ENCODE peak calls at places on chromosomes 4 and X, in eight cellular contexts. One of them, this sample, is unnamed.

GRCh38 chr4:138616775-138617174 is 374.6 kb upstream of the SLC7A11 start:
- DNase-seq in HepG2: no peak
- DNase-seq in aorta: no peak
- DNase-seq in effector memory CD4-positive, alpha-beta T cell: no peak
- DNase-seq in upper lobe of right lung: no peak
- DNase-seq in A549: no peak
- DNase-seq in left lung: no peak
- DNase-seq in IMR-90: peak; percentile 68
- DNase-seq in this sample: no peak

GRCh38 chrX:68832101-68832416 is 3.2 kb downstream of the EFNB1 start:
- DNase-seq in left lung: no peak
- DNase-seq in effector memory CD4-positive, alpha-beta T cell: no peak
- DNase-seq in A549: no peak
- DNase-seq in IMR-90: peak; percentile 83
- DNase-seq in HepG2: no peak
- DNase-seq in aorta: peak; percentile 79
- DNase-seq in upper lobe of right lung: peak; percentile 72
- DNase-seq in this sample: peak; percentile 46

GRCh38 chr4:25666031-25666630 is 10.5 kb downstream of the SLC34A2 start:
- DNase-seq in aorta: no peak
- DNase-seq in A549: no peak
- DNase-seq in IMR-90: no peak
- DNase-seq in HepG2: no peak
- DNase-seq in left lung: no peak
- DNase-seq in upper lobe of right lung: peak; percentile 58
- DNase-seq in effector memory CD4-positive, alpha-beta T cell: no peak
- DNase-seq in this sample: no peak

GRCh38 chrX:18465051-18465450 is 39.6 kb downstream of the CDKL5 start:
- DNase-seq in aorta: no peak
- DNase-seq in left lung: no peak
- DNase-seq in IMR-90: no peak
- DNase-seq in A549: peak; percentile 6
- DNase-seq in effector memory CD4-positive, alpha-beta T cell: no peak
- DNase-seq in HepG2: no peak
- DNase-seq in upper lobe of right lung: no peak
- DNase-seq in this sample: no peak

GRCh38 chr4:797066-797465 is 28.9 kb downstream of the CPLX1 start:
- DNase-seq in upper lobe of right lung: no peak
- DNase-seq in effector memory CD4-positive, alpha-beta T cell: no peak
- DNase-seq in left lung: peak; percentile 26
- DNase-seq in aorta: peak; percentile 9
- DNase-seq in IMR-90: no peak
- DNase-seq in A549: no peak
- DNase-seq in HepG2: no peak
- DNase-seq in this sample: no peak

GRCh38 chr4:7202391-7202790 is 10.1 kb downstream of the SORCS2 start:
- DNase-seq in IMR-90: peak; percentile 37
- DNase-seq in aorta: no peak
- DNase-seq in effector memory CD4-positive, alpha-beta T cell: no peak
- DNase-seq in HepG2: no peak
- DNase-seq in left lung: no peak
- DNase-seq in upper lobe of right lung: no peak
- DNase-seq in A549: no peak
- DNase-seq in this sample: no peak

GRCh38 chr4:113684534-113685091 is 76.9 kb downstream of the CAMK2D start:
- DNase-seq in left lung: no peak
- DNase-seq in effector memory CD4-positive, alpha-beta T cell: no peak
- DNase-seq in aorta: peak; percentile 74
- DNase-seq in IMR-90: peak; percentile 84
- DNase-seq in upper lobe of right lung: no peak
- DNase-seq in HepG2: peak; percentile 85
- DNase-seq in A549: peak; percentile 67
- DNase-seq in this sample: peak; percentile 63

GRCh38 chr4:153916273-153916755 is 127.4 kb upstream of the SFRP2 start:
- DNase-seq in effector memory CD4-positive, alpha-beta T cell: no peak
- DNase-seq in upper lobe of right lung: no peak
- DNase-seq in IMR-90: no peak
- DNase-seq in left lung: no peak
- DNase-seq in A549: no peak
- DNase-seq in HepG2: no peak
- DNase-seq in aorta: no peak
- DNase-seq in this sample: no peak

GRCh38 chr4:32128549-32128948 is 1408.4 kb downstream of the PCDH7 start:
- DNase-seq in effector memory CD4-positive, alpha-beta T cell: no peak
- DNase-seq in upper lobe of right lung: no peak
- DNase-seq in IMR-90: no peak
- DNase-seq in aorta: no peak
- DNase-seq in HepG2: no peak
- DNase-seq in left lung: no peak
- DNase-seq in A549: no peak
- DNase-seq in this sample: no peak

GRCh38 chr4:174365018-174365587 is 81.4 kb downstream of the CEP44 start:
- DNase-seq in IMR-90: peak; percentile 38
- DNase-seq in aorta: no peak
- DNase-seq in effector memory CD4-positive, alpha-beta T cell: no peak
- DNase-seq in HepG2: peak; percentile 30
- DNase-seq in A549: peak; percentile 53
- DNase-seq in left lung: no peak
- DNase-seq in upper lobe of right lung: no peak
- DNase-seq in this sample: no peak

GRCh38 chrX:130120746-130121504 is 10.6 kb upstream of the ELF4 start:
- DNase-seq in upper lobe of right lung: peak; percentile 81
- DNase-seq in effector memory CD4-positive, alpha-beta T cell: peak; percentile 40
- DNase-seq in IMR-90: peak; percentile 71
- DNase-seq in left lung: peak; percentile 93
- DNase-seq in HepG2: peak; percentile 33
- DNase-seq in A549: peak; percentile 73
- DNase-seq in aorta: peak; percentile 89
- DNase-seq in this sample: peak; percentile 41

GRCh38 chrX:106243376-106243775 is 75.3 kb downstream of the PWWP3B start:
- DNase-seq in IMR-90: no peak
- DNase-seq in left lung: no peak
- DNase-seq in aorta: no peak
- DNase-seq in HepG2: no peak
- DNase-seq in upper lobe of right lung: no peak
- DNase-seq in effector memory CD4-positive, alpha-beta T cell: no peak
- DNase-seq in A549: no peak
- DNase-seq in this sample: no peak

DNA sequence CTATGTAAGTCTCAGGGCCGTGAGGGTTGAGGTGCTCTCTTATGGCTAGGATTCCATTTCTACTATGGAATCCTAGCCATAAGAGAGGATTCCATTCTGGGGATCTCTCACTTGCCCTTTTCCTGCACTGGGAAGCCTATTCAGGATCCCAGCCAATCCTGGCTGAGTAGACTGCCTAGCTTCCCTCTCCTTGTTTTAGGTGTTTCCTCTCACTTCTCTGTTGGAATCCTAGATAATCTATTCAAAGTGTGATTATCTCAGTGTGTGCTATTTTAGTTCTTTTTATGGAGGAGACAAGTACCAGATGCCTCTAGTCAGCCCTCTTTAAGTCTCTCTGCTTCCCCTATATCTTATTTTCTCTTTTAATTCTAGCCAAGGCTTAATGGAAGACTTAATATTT is 34.4 kb upstream of the DDIT4L start:
- DNase-seq in HepG2: no peak
- DNase-seq in left lung: no peak
- DNase-seq in IMR-90: no peak
- DNase-seq in A549: no peak
- DNase-seq in aorta: no peak
- DNase-seq in effector memory CD4-positive, alpha-beta T cell: no peak
- DNase-seq in upper lobe of right lung: no peak
- DNase-seq in this sample: no peak
- H3K4me3 ChIP-seq in HepG2: no peak overlapping the region
- H3K4me3 ChIP-seq in left lung: no peak overlapping the region
- H3K4me3 ChIP-seq in IMR-90: no peak overlapping the region
- H3K4me3 ChIP-seq in A549: no peak overlapping the region
- H3K4me3 ChIP-seq in aorta: no peak overlapping the region
- H3K4me3 ChIP-seq in effector memory CD4-positive, alpha-beta T cell: no peak overlapping the region
- H3K4me3 ChIP-seq in upper lobe of right lung: no peak overlapping the region
- H3K4me3 ChIP-seq in this sample: no peak overlapping the region

DNA sequence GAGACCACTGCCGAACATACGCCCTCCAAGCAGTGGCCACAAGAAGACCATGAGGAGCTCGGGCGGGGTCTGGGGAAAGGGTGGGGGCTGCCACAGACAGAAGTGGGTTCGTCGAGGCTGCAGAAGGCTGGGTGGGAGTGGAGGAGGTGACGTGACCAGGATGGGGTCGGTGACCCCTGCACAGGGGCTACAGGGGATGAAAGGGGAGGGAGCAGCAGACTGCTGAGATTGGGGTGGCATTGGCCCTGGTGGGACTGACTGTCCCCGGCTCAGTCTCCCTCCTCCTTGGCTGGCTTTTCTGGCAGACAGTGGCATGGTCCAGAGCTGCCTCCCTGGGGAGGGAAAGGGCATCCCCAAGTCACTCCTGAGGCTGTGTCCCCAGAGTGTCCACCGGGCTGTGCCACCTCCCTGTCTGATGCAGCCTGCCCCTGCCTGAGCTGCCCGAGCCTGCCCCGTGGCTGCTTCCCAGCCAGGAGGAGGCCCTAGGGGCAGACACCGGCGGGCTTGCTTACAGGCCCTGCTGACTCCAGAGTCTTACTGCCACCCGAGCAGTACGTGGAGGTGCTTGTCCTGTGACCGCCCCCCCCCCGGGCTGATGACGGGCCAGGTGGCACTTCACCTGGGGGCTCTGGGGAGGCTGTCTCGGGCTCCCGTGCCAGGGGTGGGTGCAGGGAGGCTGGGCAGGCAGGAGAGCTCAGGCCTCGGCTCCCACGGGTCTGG is 7.2 kb downstream of the SH3BP2 start:
- DNase-seq in effector memory CD4-positive, alpha-beta T cell: no peak
- DNase-seq in HepG2: no peak
- DNase-seq in aorta: peak; percentile 77
- DNase-seq in IMR-90: no peak
- DNase-seq in left lung: peak; percentile 87
- DNase-seq in A549: no peak
- DNase-seq in upper lobe of right lung: peak; percentile 75
- DNase-seq in this sample: no peak
- H3K4me3 ChIP-seq in effector memory CD4-positive, alpha-beta T cell: peak overlapping the region; percentile 38
- H3K4me3 ChIP-seq in HepG2: peak overlapping the region; percentile 66
- H3K4me3 ChIP-seq in aorta: no peak overlapping the region
- H3K4me3 ChIP-seq in IMR-90: no peak overlapping the region
- H3K4me3 ChIP-seq in left lung: peak overlapping the region; percentile 60
- H3K4me3 ChIP-seq in A549: no peak overlapping the region
- H3K4me3 ChIP-seq in upper lobe of right lung: peak overlapping the region; percentile 43
- H3K4me3 ChIP-seq in this sample: peak overlapping the region; percentile 15

GRCh38 chrX:101552714-101553113 is 2.4 kb downstream of the ARMCX1 start:
- DNase-seq in IMR-90: no peak
- DNase-seq in upper lobe of right lung: no peak
- DNase-seq in A549: no peak
- DNase-seq in left lung: no peak
- DNase-seq in aorta: no peak
- DNase-seq in HepG2: no peak
- DNase-seq in effector memory CD4-positive, alpha-beta T cell: no peak
- DNase-seq in this sample: no peak

GRCh38 chrX:101550362-101550761 is at the start of gene ARMCX1:
- DNase-seq in upper lobe of right lung: peak; percentile 79
- DNase-seq in left lung: peak; percentile 85
- DNase-seq in HepG2: no peak
- DNase-seq in effector memory CD4-positive, alpha-beta T cell: no peak
- DNase-seq in aorta: peak; percentile 88
- DNase-seq in IMR-90: peak; percentile 74
- DNase-seq in A549: peak; percentile 11
- DNase-seq in this sample: peak; percentile 51

DNA sequence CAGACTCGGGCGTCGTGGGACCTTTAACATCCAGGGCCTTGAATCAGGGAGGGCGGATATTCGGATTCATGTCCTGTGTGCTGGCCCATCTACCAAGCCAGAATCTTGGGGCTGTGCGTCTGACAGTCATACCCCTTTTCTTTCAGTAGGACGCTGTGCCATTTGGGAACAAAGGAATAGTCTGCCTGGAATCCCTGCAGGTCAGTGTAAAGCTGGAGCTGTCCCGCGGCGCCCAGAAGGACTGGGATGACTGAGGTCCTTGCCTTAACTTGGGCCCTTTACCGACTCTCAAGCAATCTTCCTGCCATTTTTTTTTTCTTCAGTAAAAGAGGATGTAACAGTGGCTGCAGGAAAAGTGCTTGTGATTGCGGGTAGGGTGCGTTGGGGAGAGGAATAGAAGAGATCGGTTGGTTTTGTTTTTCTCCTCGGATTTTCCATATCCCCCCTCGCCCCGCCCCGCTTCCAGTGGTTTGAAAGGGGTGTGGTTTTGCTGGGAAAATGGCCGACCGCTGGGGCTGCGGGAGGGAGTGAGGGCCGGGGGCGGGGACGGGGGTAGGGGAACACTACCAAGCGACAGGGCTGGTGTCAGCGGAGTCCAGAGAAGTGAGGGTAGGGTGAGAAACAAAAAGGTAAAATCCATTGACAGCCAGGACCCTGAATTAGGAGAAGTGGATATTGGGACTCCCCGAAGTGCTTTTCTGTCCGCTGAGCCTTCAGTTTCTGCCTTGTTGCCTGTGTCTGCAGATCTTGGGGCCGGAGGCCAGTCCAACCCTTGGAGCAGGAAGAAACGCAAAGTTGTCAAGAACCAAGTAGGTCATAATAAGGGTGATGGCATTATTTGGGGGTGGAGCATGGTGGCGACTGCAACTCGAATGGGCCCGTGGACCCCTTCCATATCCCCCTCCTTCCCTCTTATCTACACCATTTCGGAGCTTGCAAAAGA is 749 bp downstream of the ARMCX1 start:
- DNase-seq in IMR-90: peak; percentile 20
- DNase-seq in A549: no peak
- DNase-seq in aorta: peak; percentile 86
- DNase-seq in effector memory CD4-positive, alpha-beta T cell: no peak
- DNase-seq in left lung: peak; percentile 68
- DNase-seq in HepG2: no peak
- DNase-seq in upper lobe of right lung: peak; percentile 72
- DNase-seq in this sample: peak; percentile 3
- H3K4me3 ChIP-seq in IMR-90: peak overlapping the region; percentile 80
- H3K4me3 ChIP-seq in A549: peak overlapping the region; percentile 31
- H3K4me3 ChIP-seq in aorta: peak overlapping the region; percentile 54
- H3K4me3 ChIP-seq in effector memory CD4-positive, alpha-beta T cell: peak overlapping the region; percentile 17
- H3K4me3 ChIP-seq in left lung: peak overlapping the region; percentile 58
- H3K4me3 ChIP-seq in HepG2: no peak overlapping the region
- H3K4me3 ChIP-seq in upper lobe of right lung: peak overlapping the region; percentile 63
- H3K4me3 ChIP-seq in this sample: peak overlapping the region; percentile 64

DNA sequence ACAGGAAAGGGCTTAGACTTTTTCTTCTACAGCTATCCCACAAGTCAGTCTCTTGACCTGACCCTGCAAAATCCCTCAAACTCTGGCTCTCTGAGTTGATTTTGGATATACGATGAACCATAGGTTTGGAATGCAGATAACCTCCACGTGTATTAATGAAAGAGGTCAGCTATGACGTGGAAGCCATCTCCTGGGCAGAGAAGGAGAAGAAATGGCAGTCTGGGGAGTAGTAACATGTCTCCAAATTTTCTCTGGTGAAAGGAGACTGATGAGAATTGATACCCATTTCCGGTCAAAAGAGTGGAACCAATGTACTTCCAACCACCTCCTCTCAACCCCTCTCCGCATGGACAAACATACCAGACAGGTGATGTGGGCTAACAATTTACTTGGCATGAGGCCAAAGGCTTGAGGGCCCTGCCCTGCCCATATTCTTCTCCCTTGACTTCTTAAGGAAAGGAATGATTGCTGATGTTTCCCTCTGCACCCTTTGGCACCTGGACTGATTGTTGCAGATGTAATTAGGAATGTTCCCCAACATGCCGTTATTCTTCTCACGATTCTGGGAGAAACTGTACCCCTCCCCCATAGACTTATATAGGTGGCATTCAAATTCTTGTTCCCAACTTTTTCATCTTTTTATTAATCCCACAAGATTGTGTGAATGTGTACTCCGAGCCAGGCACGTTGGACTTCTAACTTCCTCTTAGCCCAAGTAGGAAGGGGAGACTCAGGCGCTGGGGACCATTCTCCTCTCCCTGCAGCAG is 580 bp upstream of the PLS3 start:
- DNase-seq in effector memory CD4-positive, alpha-beta T cell: no peak
- DNase-seq in left lung: no peak
- DNase-seq in aorta: no peak
- DNase-seq in A549: peak; percentile 96
- DNase-seq in IMR-90: peak; percentile 75
- DNase-seq in HepG2: peak; percentile 63
- DNase-seq in upper lobe of right lung: no peak
- DNase-seq in this sample: no peak
- H3K4me3 ChIP-seq in effector memory CD4-positive, alpha-beta T cell: no peak overlapping the region
- H3K4me3 ChIP-seq in left lung: peak overlapping the region; percentile 48
- H3K4me3 ChIP-seq in aorta: peak overlapping the region; percentile 48
- H3K4me3 ChIP-seq in A549: peak overlapping the region; percentile 83
- H3K4me3 ChIP-seq in IMR-90: peak overlapping the region; percentile 99
- H3K4me3 ChIP-seq in HepG2: peak overlapping the region; percentile 67
- H3K4me3 ChIP-seq in upper lobe of right lung: peak overlapping the region; percentile 60
- H3K4me3 ChIP-seq in this sample: peak overlapping the region; percentile 72